ENCODE peak calls at places on chromosomes 16 and 17, in six cellular contexts. O is GF-D8; S is stimulated activated CD8-positive, alpha-beta memory T cell treated with anti-CD3 and anti-CD28 coated beads, Interleukin-4, amount 100 ng/mL, for 24 hours; L is breast epithelium; X is Peyer's patch; H is heart right ventricle. K is an unnamed sample.
A peak's percentile ranks its signal among the peaks of the same experiment; 100 is the strongest.

GRCh38 chr16:11400076-11400475 is 54.8 kb downstream of the RMI2 start:
- DNase-seq in H (no peak), X (no peak), L (no peak), O (no peak), S (no peak), K (peak; percentile 8)

GRCh38 chr16:68707341-68708152 is 29.5 kb upstream of the CDH1 start:
- DNase-seq in X (peak; percentile 85), H (no peak), O (no peak), S (no peak), L (peak; percentile 88), K (peak; percentile 29)

GRCh38 chr16:85384831-85385462 is 228.2 kb upstream of the GSE1 start:
- DNase-seq in L (peak; percentile 75), O (no peak), S (no peak), H (no peak), X (peak; percentile 68), K (peak; percentile 7)

GRCh38 chr17:6753006-6753445 is 2.8 kb upstream of the XAF1 start:
- DNase-seq in H (peak; percentile 82), X (peak; percentile 61), S (peak; percentile 15), O (peak; percentile 44), L (no peak), K (peak; percentile 79)

GRCh38 chr16:53091508-53092211 is 36.9 kb downstream of the CHD9 start:
- DNase-seq in O (peak; percentile 31), L (no peak), H (peak; percentile 71), S (no peak), X (peak; percentile 60), K (peak; percentile 73)

GRCh38 chr17:47621293-47622178 is 28.2 kb upstream of the KPNB1 start:
- DNase-seq in H (peak; percentile 21), O (no peak), S (no peak), X (no peak), L (no peak), K (peak; percentile 61)

GRCh38 chr17:38873646-38874380 is 4.0 kb downstream of the LASP1 start:
- DNase-seq in H (no peak), S (no peak), X (peak; percentile 73), L (no peak), O (no peak), K (no peak)

GRCh38 chr16:28280881-28281836 is 11.2 kb upstream of the SBK1 start:
- DNase-seq in X (no peak), O (no peak), H (no peak), S (no peak), L (no peak), K (no peak)

GRCh38 chr17:7292729-7293128 is 1.7 kb downstream of the YBX2 start:
- DNase-seq in H (no peak), S (no peak), O (no peak), L (no peak), X (no peak), K (no peak)

GRCh38 chr16:81548901-81549546 is 104.4 kb downstream of the CMIP start:
- DNase-seq in L (no peak), H (no peak), O (no peak), X (peak; percentile 85), S (no peak), K (no peak)

GRCh38 chr16:1523581-1524245 is 9.8 kb upstream of the TMEM204 start:
- DNase-seq in L (no peak), S (no peak), O (no peak), X (no peak), H (no peak), K (no peak)

K was measured in left cardiac atrium.